ENCODE peak calls at places on chromosomes 13 and 19, in ten cellular contexts. One of them, this sample, is unnamed.

GRCh38 chr19:35545855-35546381 is 492 bp downstream of the TMEM147 start:
- DNase-seq in HCT116: no peak
- DNase-seq in upper lobe of left lung: peak; percentile 34
- DNase-seq in stomach: peak; percentile 42
- DNase-seq in sigmoid colon: peak; percentile 70
- DNase-seq in K562: peak; percentile 87
- DNase-seq in transverse colon: peak; percentile 60
- DNase-seq in breast epithelium: no peak
- DNase-seq in GM12878: peak; percentile 60
- DNase-seq in endothelial cell of umbilical vein: no peak
- DNase-seq in this sample: no peak

GRCh38 chr13:72970956-72971355 is 87.8 kb upstream of the KLF5 start:
- DNase-seq in HCT116: no peak
- DNase-seq in upper lobe of left lung: no peak
- DNase-seq in stomach: no peak
- DNase-seq in sigmoid colon: no peak
- DNase-seq in K562: no peak
- DNase-seq in transverse colon: no peak
- DNase-seq in breast epithelium: no peak
- DNase-seq in GM12878: no peak
- DNase-seq in endothelial cell of umbilical vein: no peak
- DNase-seq in this sample: no peak

GRCh38 chr19:40057166-40057565 is 1.1 kb upstream of the ZNF780B start:
- DNase-seq in HCT116: no peak
- DNase-seq in upper lobe of left lung: no peak
- DNase-seq in stomach: no peak
- DNase-seq in sigmoid colon: no peak
- DNase-seq in K562: no peak
- DNase-seq in transverse colon: no peak
- DNase-seq in breast epithelium: no peak
- DNase-seq in GM12878: no peak
- DNase-seq in endothelial cell of umbilical vein: no peak
- DNase-seq in this sample: no peak

GRCh38 chr19:12496480-12496879 is 11.9 kb upstream of the ZNF709 start:
- DNase-seq in HCT116: no peak
- DNase-seq in upper lobe of left lung: no peak
- DNase-seq in stomach: no peak
- DNase-seq in sigmoid colon: no peak
- DNase-seq in K562: no peak
- DNase-seq in transverse colon: no peak
- DNase-seq in breast epithelium: no peak
- DNase-seq in GM12878: no peak
- DNase-seq in endothelial cell of umbilical vein: no peak
- DNase-seq in this sample: no peak

GRCh38 chr13:40269086-40269485 is 397.4 kb downstream of the FOXO1 start:
- DNase-seq in HCT116: no peak
- DNase-seq in upper lobe of left lung: no peak
- DNase-seq in stomach: no peak
- DNase-seq in sigmoid colon: no peak
- DNase-seq in K562: no peak
- DNase-seq in transverse colon: no peak
- DNase-seq in breast epithelium: no peak
- DNase-seq in GM12878: no peak
- DNase-seq in endothelial cell of umbilical vein: no peak
- DNase-seq in this sample: no peak

GRCh38 chr13:65460136-65460535 is 1770.0 kb downstream of the PCDH9 start:
- DNase-seq in HCT116: no peak
- DNase-seq in upper lobe of left lung: no peak
- DNase-seq in stomach: no peak
- DNase-seq in sigmoid colon: no peak
- DNase-seq in K562: no peak
- DNase-seq in transverse colon: no peak
- DNase-seq in breast epithelium: no peak
- DNase-seq in GM12878: no peak
- DNase-seq in endothelial cell of umbilical vein: no peak
- DNase-seq in this sample: no peak

GRCh38 chr13:104854007-104854406 is 1681.5 kb downstream of the EFNB2 start:
- DNase-seq in HCT116: no peak
- DNase-seq in upper lobe of left lung: no peak
- DNase-seq in stomach: no peak
- DNase-seq in sigmoid colon: no peak
- DNase-seq in K562: no peak
- DNase-seq in transverse colon: no peak
- DNase-seq in breast epithelium: no peak
- DNase-seq in GM12878: no peak
- DNase-seq in endothelial cell of umbilical vein: no peak
- DNase-seq in this sample: no peak

GRCh38 chr19:47305309-47305751 is 4.3 kb upstream of the C5AR1 start:
- DNase-seq in HCT116: peak; percentile 61
- DNase-seq in upper lobe of left lung: peak; percentile 74
- DNase-seq in stomach: peak; percentile 73
- DNase-seq in sigmoid colon: peak; percentile 83
- DNase-seq in K562: peak; percentile 77
- DNase-seq in transverse colon: peak; percentile 76
- DNase-seq in breast epithelium: peak; percentile 69
- DNase-seq in GM12878: peak; percentile 62
- DNase-seq in endothelial cell of umbilical vein: peak; percentile 58
- DNase-seq in this sample: no peak

DNA sequence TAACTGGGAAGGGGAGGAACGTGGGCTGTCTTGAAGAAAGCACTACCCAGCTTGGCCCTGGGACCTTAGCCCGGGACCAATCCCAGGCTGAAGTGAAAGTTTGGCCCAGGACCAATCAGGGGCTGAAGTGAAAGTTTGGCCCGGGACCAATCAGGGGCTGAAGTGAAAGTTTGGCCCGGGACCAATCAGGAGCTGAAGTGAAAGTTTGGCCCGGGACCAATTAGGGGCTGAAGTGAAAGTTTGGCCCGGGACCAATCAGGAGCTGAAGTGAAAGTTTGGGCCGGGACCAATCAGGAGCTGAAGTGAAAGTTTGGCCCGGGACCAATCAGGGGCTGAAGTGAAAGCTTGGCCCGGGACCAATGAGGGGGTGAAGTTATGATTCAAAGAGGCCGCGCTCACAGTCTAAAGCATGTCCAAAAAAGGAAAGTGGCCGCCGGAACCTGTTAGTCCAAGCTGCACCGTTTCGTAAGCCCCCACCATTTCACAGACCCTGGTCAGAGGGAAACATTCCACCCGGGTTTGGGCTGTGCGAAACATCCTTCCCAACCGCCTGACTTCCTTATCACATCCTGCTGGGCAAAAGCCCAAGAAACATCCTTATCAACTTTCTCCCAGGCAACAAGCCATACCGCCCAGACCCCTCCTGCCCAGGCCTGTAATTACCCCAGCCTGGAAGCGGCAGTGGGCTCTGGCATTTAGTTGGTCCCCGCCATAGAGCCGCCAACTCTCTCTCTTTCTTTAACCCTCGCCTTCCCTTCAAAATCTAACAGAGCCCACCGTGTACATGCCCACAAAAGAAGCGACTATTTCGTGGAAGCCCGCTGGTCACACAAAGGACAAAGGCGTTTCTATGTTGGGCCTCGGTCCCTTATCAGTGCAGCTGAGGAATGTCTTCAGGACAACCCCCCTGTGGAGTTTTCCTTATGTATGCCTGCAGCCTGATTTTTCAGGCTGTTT is 1.1 kb downstream of the ZNF850 start:
- DNase-seq in HCT116: no peak
- DNase-seq in upper lobe of left lung: peak; percentile 49
- DNase-seq in stomach: peak; percentile 62
- DNase-seq in sigmoid colon: peak; percentile 69
- DNase-seq in K562: peak; percentile 50
- DNase-seq in transverse colon: peak; percentile 36
- DNase-seq in breast epithelium: peak; percentile 73
- DNase-seq in GM12878: peak; percentile 26
- DNase-seq in endothelial cell of umbilical vein: peak; percentile 94
- DNase-seq in this sample: no peak
- TF ChIP-seq POLR2AphosphoS5 in HCT116: no peak
- TF ChIP-seq POLR2AphosphoS5 in upper lobe of left lung: peak; percentile 47
- TF ChIP-seq POLR2AphosphoS5 in stomach: peak; percentile 24
- TF ChIP-seq POLR2AphosphoS5 in sigmoid colon: no peak
- TF ChIP-seq POLR2AphosphoS5 in K562: no peak
- TF ChIP-seq POLR2AphosphoS5 in transverse colon: no peak
- TF ChIP-seq POLR2AphosphoS5 in breast epithelium: peak; percentile 32
- TF ChIP-seq POLR2AphosphoS5 in GM12878: peak; percentile 48
- TF ChIP-seq POLR2AphosphoS5 in endothelial cell of umbilical vein: no peak
- TF ChIP-seq POLR2AphosphoS5 in this sample: no peak

GRCh38 chr13:112819111-112819510 is 129.3 kb downstream of the ATP11A start:
- DNase-seq in HCT116: no peak
- DNase-seq in upper lobe of left lung: peak; percentile 14
- DNase-seq in stomach: peak; percentile 21
- DNase-seq in sigmoid colon: peak; percentile 29
- DNase-seq in K562: no peak
- DNase-seq in transverse colon: no peak
- DNase-seq in breast epithelium: no peak
- DNase-seq in GM12878: no peak
- DNase-seq in endothelial cell of umbilical vein: no peak
- DNase-seq in this sample: no peak

GRCh38 chr13:112818698-112819045 is 128.8 kb downstream of the ATP11A start:
- DNase-seq in HCT116: no peak
- DNase-seq in upper lobe of left lung: peak; percentile 11
- DNase-seq in stomach: peak; percentile 18
- DNase-seq in sigmoid colon: peak; percentile 27
- DNase-seq in K562: no peak
- DNase-seq in transverse colon: no peak
- DNase-seq in breast epithelium: no peak
- DNase-seq in GM12878: no peak
- DNase-seq in endothelial cell of umbilical vein: no peak
- DNase-seq in this sample: no peak

GRCh38 chr13:112819816-112820215 is 130.0 kb downstream of the ATP11A start:
- DNase-seq in HCT116: no peak
- DNase-seq in upper lobe of left lung: peak; percentile 17
- DNase-seq in stomach: peak; percentile 24
- DNase-seq in sigmoid colon: peak; percentile 52
- DNase-seq in K562: no peak
- DNase-seq in transverse colon: no peak
- DNase-seq in breast epithelium: no peak
- DNase-seq in GM12878: no peak
- DNase-seq in endothelial cell of umbilical vein: no peak
- DNase-seq in this sample: no peak

GRCh38 chr13:112821340-112822055 is 131.7 kb downstream of the ATP11A start:
- DNase-seq in HCT116: no peak
- DNase-seq in upper lobe of left lung: peak; percentile 18
- DNase-seq in stomach: peak; percentile 8
- DNase-seq in sigmoid colon: peak; percentile 36
- DNase-seq in K562: no peak
- DNase-seq in transverse colon: no peak
- DNase-seq in breast epithelium: no peak
- DNase-seq in GM12878: no peak
- DNase-seq in endothelial cell of umbilical vein: no peak
- DNase-seq in this sample: no peak

DNA sequence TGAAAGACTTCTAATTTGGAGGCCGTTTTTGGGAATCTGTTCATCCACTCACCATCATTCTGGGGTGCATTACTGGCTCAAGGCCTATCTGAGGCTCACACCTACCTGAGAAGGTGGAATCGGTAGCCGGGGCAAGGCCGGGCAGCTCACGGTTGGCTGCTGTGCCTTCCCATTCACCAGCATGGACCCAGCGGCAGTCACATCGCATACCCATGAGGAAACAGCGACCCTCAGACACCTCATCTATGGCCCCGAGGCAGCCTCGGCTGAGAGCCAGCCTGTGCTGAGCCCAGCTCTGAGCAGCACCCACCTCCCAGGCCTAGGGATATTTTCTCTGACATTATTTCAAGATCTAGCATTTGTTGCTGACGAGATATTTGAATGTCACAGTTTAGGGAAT is 130.5 kb downstream of the ATP11A start:
- DNase-seq in HCT116: no peak
- DNase-seq in upper lobe of left lung: peak; percentile 18
- DNase-seq in stomach: peak; percentile 21
- DNase-seq in sigmoid colon: peak; percentile 35
- DNase-seq in K562: no peak
- DNase-seq in transverse colon: no peak
- DNase-seq in breast epithelium: no peak
- DNase-seq in GM12878: no peak
- DNase-seq in endothelial cell of umbilical vein: no peak
- DNase-seq in this sample: no peak
- TF ChIP-seq POLR2A in HCT116: no peak
- TF ChIP-seq POLR2A in upper lobe of left lung: no peak
- TF ChIP-seq POLR2A in stomach: no peak
- TF ChIP-seq POLR2A in sigmoid colon: no peak
- TF ChIP-seq POLR2A in K562: no peak
- TF ChIP-seq POLR2A in transverse colon: no peak
- TF ChIP-seq POLR2A in breast epithelium: no peak
- TF ChIP-seq POLR2A in GM12878: no peak
- TF ChIP-seq POLR2A in endothelial cell of umbilical vein: no peak
- TF ChIP-seq POLR2A in this sample: no peak

DNA sequence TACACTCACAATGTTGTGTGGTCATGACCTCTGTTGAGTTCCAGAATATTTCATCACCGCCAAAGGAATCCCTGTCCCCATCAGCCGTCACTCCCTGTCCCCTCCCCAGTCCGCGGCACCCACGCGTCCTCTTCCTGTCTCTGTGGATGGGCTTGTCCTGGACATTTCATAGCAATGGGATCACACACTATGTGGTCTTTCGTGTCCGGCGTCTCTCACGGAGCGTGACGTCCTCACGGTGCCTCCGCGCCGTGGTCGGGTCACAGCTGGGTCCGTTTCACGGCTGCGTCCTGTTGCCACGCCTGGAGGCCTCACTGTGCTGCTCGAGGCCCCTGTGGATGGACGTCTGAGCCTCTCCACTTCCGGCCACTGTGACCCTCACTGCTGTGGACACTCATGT is 6.6 kb downstream of the AZU1 start:
- DNase-seq in HCT116: no peak
- DNase-seq in upper lobe of left lung: no peak
- DNase-seq in stomach: no peak
- DNase-seq in sigmoid colon: no peak
- DNase-seq in K562: no peak
- DNase-seq in transverse colon: no peak
- DNase-seq in breast epithelium: no peak
- DNase-seq in GM12878: no peak
- DNase-seq in endothelial cell of umbilical vein: no peak
- DNase-seq in this sample: no peak
- H3K27me3 ChIP-seq in HCT116: no peaks in the 10 kb centered on the region
- H3K27me3 ChIP-seq in upper lobe of left lung: no peaks in the 10 kb centered on the region
- H3K27me3 ChIP-seq in stomach: peaks cover 52% of the 10 kb centered on the region
- H3K27me3 ChIP-seq in sigmoid colon: peaks cover 82% of the 10 kb centered on the region
- H3K27me3 ChIP-seq in K562: no peaks in the 10 kb centered on the region
- H3K27me3 ChIP-seq in transverse colon: peaks cover 89% of the 10 kb centered on the region
- H3K27me3 ChIP-seq in breast epithelium: peaks cover 40% of the 10 kb centered on the region
- H3K27me3 ChIP-seq in GM12878: no peaks in the 10 kb centered on the region
- H3K27me3 ChIP-seq in endothelial cell of umbilical vein: no peaks in the 10 kb centered on the region
- H3K27me3 ChIP-seq in this sample: no peaks in the 10 kb centered on the region

DNA sequence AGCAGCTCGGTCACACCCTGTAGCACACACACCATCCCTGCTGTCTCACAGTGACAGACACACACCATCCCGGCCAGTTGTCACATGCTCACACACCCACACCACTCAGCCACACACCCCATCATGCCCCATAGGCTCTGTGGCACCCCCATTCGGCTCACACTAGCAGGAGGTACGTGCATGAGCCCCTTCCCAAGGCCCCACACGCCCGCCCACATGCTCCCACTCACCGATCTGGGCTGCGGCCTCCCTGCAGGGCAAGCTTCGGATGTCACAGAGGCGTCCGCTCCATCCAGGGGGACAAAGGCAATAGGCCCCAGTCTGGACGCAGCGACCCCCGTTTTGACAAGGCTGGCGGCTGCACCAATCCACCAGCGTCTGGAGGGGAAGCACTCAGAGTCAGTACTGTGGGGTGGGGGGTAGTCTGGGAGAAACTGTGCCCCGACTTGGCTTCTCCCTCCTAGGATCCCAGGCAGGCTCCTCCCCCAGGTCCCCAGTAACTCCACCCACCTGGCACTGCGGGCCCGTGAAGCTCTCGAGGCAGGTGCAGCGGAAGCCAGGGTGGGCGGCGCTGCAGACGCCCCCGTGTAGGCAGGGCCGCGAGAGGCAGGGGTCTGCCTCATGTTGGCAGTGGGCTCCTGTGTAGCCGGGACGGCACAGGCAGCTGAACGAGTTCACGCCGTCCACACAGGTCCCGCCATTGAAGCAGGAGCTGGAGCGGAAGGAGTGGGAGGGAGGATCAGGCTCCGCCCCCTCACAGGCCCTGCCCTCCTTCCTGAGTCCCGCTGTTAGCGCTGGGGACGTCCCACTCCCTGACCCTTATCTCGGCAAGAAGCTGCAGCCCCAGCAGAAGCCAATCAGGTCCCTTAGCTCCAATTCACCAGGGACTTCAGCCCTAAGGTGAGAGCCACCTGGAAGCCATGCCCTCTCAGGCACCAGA is 20.1 kb downstream of the NOTCH3 start:
- DNase-seq in HCT116: no peak
- DNase-seq in upper lobe of left lung: peak; percentile 45
- DNase-seq in stomach: peak; percentile 70
- DNase-seq in sigmoid colon: no peak
- DNase-seq in K562: peak; percentile 90
- DNase-seq in transverse colon: peak; percentile 51
- DNase-seq in breast epithelium: no peak
- DNase-seq in GM12878: no peak
- DNase-seq in endothelial cell of umbilical vein: no peak
- DNase-seq in this sample: no peak
- TF ChIP-seq POLR2AphosphoS5 in HCT116: no peak
- TF ChIP-seq POLR2AphosphoS5 in upper lobe of left lung: no peak
- TF ChIP-seq POLR2AphosphoS5 in stomach: no peak
- TF ChIP-seq POLR2AphosphoS5 in sigmoid colon: no peak
- TF ChIP-seq POLR2AphosphoS5 in K562: no peak
- TF ChIP-seq POLR2AphosphoS5 in transverse colon: no peak
- TF ChIP-seq POLR2AphosphoS5 in breast epithelium: no peak
- TF ChIP-seq POLR2AphosphoS5 in GM12878: no peak
- TF ChIP-seq POLR2AphosphoS5 in endothelial cell of umbilical vein: no peak
- TF ChIP-seq POLR2AphosphoS5 in this sample: no peak